ENCODE peak calls at places on chromosomes 5 and 9, in four cellular contexts. S, J, N and Y are unnamed samples.
A peak's percentile ranks its signal among the peaks of the same experiment; 100 is the strongest.

GRCh38 chr5:172007153-172007794 is 836 bp upstream of the FBXW11 start:
- DNase-seq in S (no peak), J (no peak), N (no peak), Y (no peak)

GRCh38 chr9:133088146-133088750 is 26.5 kb downstream of the CEL start:
- DNase-seq in S (no peak), J (no peak), N (no peak), Y (peak; percentile 51)

GRCh38 chr5:179190851-179191505 is 130.8 kb downstream of the ZNF354C start:
- DNase-seq in S (no peak), J (no peak), N (no peak), Y (peak; percentile 63)

GRCh38 chr9:37405350-37405749 is 17.1 kb upstream of the GRHPR start:
- DNase-seq in S (no peak), J (no peak), N (no peak), Y (no peak)

GRCh38 chr5:172837640-172838039 is 3.6 kb downstream of the ERGIC1 start:
- DNase-seq in S (no peak), J (no peak), N (no peak), Y (no peak)

GRCh38 chr9:136587944-136588662 is 42.3 kb upstream of the NOTCH1 start:
- DNase-seq in S (no peak), J (peak; percentile 71), N (no peak), Y (no peak)

GRCh38 chr5:152595327-152595890 is 190.3 kb upstream of the NMUR2 start:
- DNase-seq in S (no peak), J (no peak), N (no peak), Y (no peak)

GRCh38 chr9:131423171-131423581 is 29.3 kb downstream of the PRRC2B start:
- DNase-seq in S (peak; percentile 52), J (no peak), N (no peak), Y (peak; percentile 58)

GRCh38 chr5:26805076-26805475 is 233.3 kb downstream of the CDH9 start:
- DNase-seq in S (no peak), J (no peak), N (no peak), Y (no peak)

GRCh38 chr9:112719292-112719691 is 1.4 kb upstream of the INIP start:
- DNase-seq in S (no peak), J (no peak), N (no peak), Y (no peak)

GRCh38 chr9:87075537-87075936 is 128.2 kb upstream of the GAS1 start:
- DNase-seq in S (no peak), J (no peak), N (no peak), Y (no peak)

GRCh38 chr5:128629162-128629561 is 91.1 kb upstream of the FBN2 start:
- DNase-seq in S (no peak), J (no peak), N (no peak), Y (no peak)

GRCh38 chr9:71819115-71819739 is 50.9 kb upstream of the CEMIP2 start:
- DNase-seq in S (no peak), J (peak; percentile 19), N (peak; percentile 10), Y (peak; percentile 22)

GRCh38 chr5:6108981-6109595 is 269.3 kb downstream of the MED10 start:
- DNase-seq in S (no peak), J (no peak), N (no peak), Y (no peak)

GRCh38 chr9:127396808-127397721 is at the start of gene SLC2A8:
- DNase-seq in S (peak; percentile 99), J (peak; percentile 98), N (peak; percentile 99), Y (peak; percentile 100)

GRCh38 chr5:67192719-67193464 is 3.7 kb downstream of the CD180 start:
- DNase-seq in S (no peak), J (no peak), N (no peak), Y (no peak)

GRCh38 chr9:69331444-69331843 is 6.4 kb downstream of the ENTREP1 start:
- DNase-seq in S (no peak), J (no peak), N (no peak), Y (no peak)

GRCh38 chr5:83265318-83265717 is 188.0 kb downstream of the XRCC4 start:
- DNase-seq in S (no peak), J (no peak), N (no peak), Y (no peak)

GRCh38 chr9:12819436-12820185 is 44.8 kb downstream of the LURAP1L start:
- DNase-seq in S (no peak), J (peak; percentile 4), N (peak; percentile 28), Y (no peak)

GRCh38 chr5:173670130-173670591 is 53.7 kb upstream of the BOD1 start:
- DNase-seq in S (no peak), J (no peak), N (no peak), Y (no peak)

GRCh38 chr5:112317866-112318265 is 101.2 kb downstream of the EPB41L4A start:
- DNase-seq in S (no peak), J (no peak), N (no peak), Y (no peak)

GRCh38 chr9:70747335-70747734 is 332.9 kb upstream of the KLF9 start:
- DNase-seq in S (no peak), J (no peak), N (no peak), Y (no peak)

GRCh38 chr5:99543841-99544240 is 615.0 kb upstream of the CHD1 start:
- DNase-seq in S (no peak), J (no peak), N (no peak), Y (no peak)

GRCh38 chr9:69980041-69980440 is 63.6 kb upstream of the MAMDC2 start:
- DNase-seq in S (no peak), J (no peak), N (no peak), Y (no peak)

GRCh38 chr5:95858023-95858461 is 35.5 kb upstream of the GLRX start:
- DNase-seq in S (peak; percentile 45), J (no peak), N (no peak), Y (peak; percentile 87)

GRCh38 chr9:72753261-72753893 is 199.5 kb downstream of the ALDH1A1 start:
- DNase-seq in S (no peak), J (no peak), N (no peak), Y (no peak)

GRCh38 chr9:103183569-103184191 is 188.5 kb downstream of the CYLC2 start:
- DNase-seq in S (peak; percentile 26), J (no peak), N (no peak), Y (no peak)

GRCh38 chr5:73625905-73626811 is at the start of gene ARHGEF28:
- DNase-seq in S (peak; percentile 54), J (peak; percentile 16), N (no peak), Y (peak; percentile 83)

GRCh38 chr9:27539479-27540441 is 10.1 kb upstream of the MOB3B start:
- DNase-seq in S (peak; percentile 40), J (no peak), N (no peak), Y (peak; percentile 70)

GRCh38 chr5:140423609-140424008 is 22.0 kb downstream of the ANKHD1 start:
- DNase-seq in S (no peak), J (no peak), N (no peak), Y (no peak)

GRCh38 chr5:140424135-140424534 is 22.5 kb downstream of the ANKHD1 start:
- DNase-seq in S (no peak), J (no peak), N (no peak), Y (no peak)

GRCh38 chr5:140420226-140420570 is 18.6 kb downstream of the ANKHD1 start:
- DNase-seq in S (no peak), J (no peak), N (no peak), Y (no peak)

GRCh38 chr5:140418862-140419520 is 17.4 kb downstream of the ANKHD1 start:
- DNase-seq in S (no peak), J (no peak), N (no peak), Y (no peak)

DNA sequence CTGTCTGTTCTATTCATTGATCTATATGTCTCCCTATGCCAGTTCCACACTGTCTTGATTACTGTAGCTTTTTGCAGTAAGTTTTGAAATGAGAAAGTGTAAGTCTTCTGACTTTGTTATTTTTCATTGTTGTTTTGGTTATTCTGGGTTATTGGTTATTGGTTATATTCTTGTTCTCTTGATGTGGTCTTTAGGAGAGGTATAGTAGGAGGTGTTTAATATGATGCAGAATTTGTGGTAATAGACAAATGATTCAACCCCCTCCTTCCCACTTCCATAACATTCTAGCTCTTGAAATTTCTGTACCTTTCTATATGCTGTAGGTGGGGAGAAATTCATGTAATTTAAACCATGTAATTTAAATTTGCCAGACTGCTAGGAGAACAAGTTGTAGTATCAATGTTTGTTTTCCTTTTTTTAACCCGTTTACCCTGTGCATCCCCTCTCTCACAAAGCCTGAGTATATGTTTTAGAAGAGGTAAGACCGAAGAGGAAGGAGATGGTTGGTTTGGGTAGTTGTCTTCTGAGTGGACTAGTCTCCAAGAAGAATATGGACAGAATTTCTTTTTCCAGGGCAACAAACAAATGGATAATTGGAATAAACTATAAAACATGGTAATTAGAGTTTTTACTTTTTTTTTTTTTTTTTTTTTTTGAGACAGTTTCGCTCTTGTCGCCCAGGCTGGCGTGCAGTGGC is 19.2 kb downstream of the ANKHD1 start:
- DNase-seq in S (no peak), J (no peak), N (no peak), Y (no peak)
- H3K9me3 ChIP-seq in S (no peaks in the 10 kb centered on the region), J (no peaks in the 10 kb centered on the region), N (no peaks in the 10 kb centered on the region), Y (no peaks in the 10 kb centered on the region)

DNA sequence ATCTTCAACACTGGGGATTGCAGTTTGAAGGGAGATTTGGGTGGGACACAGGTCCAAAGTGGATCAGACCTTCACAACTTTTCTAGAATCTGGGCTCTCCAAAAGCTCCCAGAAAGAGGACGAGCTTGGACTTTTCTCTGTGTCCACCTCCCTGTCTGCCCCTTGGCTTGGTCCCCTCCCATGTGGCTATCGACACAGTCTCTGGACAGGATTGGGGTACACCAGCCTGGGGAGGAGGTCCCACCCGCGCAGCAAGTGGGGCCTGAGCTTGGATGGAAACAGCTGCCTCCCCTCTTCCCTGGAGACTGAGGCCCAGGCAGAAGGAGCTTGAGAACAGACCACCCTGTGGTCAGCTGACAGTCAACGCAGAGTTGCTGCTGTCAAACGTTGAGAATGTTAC is 84.6 kb upstream of the FCN1 start:
- DNase-seq in S (no peak), J (no peak), N (no peak), Y (no peak)
- H3K9me3 ChIP-seq in S (no peaks in the 10 kb centered on the region), J (no peaks in the 10 kb centered on the region), N (peaks cover 6% of the 10 kb centered on the region), Y (no peaks in the 10 kb centered on the region)

DNA sequence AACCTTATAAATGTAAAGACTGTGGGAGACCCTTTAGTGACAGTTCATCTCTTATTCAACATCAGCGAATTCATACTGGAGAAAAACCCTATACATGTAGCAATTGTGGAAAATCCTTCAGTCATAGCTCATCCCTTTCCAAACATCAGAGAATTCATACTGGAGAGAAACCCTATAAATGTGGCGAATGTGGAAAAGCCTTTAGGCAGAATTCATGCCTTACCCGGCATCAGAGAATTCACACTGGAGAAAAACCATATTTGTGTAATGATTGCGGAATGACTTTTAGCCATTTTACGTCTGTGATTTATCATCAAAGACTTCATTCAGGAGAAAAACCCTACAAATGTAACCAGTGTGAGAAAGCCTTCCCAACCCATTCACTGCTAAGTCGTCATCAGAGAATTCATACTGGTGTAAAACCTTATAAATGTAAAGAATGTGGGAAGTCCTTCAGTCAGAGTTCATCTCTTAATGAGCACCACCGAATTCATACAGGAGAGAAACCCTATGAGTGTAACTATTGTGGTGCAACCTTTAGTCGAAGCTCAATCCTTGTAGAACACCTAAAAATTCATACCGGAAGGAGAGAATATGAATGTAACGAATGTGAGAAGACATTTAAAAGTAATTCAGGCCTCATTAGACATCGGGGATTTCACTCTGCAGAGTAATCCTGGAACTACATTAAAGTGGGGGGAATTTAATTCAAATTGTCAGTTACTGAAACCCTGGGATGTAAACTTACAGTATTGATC is 17.7 kb downstream of the ZNF483 start:
- DNase-seq in S (no peak), J (no peak), N (no peak), Y (no peak)
- H3K9me3 ChIP-seq in S (no peaks in the 10 kb centered on the region), J (peaks cover 10% of the 10 kb centered on the region), N (peaks cover 21% of the 10 kb centered on the region), Y (peaks cover 100% of the 10 kb centered on the region)

GRCh38 chr5:142500506-142500905 is 175.7 kb upstream of the SPRY4 start:
- DNase-seq in S (no peak), J (no peak), N (no peak), Y (no peak)

GRCh38 chr5:142506046-142506445 is 179.8 kb downstream of the FGF1 start:
- DNase-seq in S (no peak), J (no peak), N (no peak), Y (no peak)

GRCh38 chr5:142499591-142500384 is 175.0 kb upstream of the SPRY4 start:
- DNase-seq in S (no peak), J (no peak), N (no peak), Y (no peak)

GRCh38 chr5:142506756-142507155 is 179.1 kb downstream of the FGF1 start:
- DNase-seq in S (no peak), J (no peak), N (no peak), Y (no peak)

GRCh38 chr5:142501890-142502289 is 177.1 kb upstream of the SPRY4 start:
- DNase-seq in S (no peak), J (no peak), N (no peak), Y (no peak)
- H3K9me3 ChIP-seq in S (no peaks in the 10 kb centered on the region), J (no peaks in the 10 kb centered on the region), N (no peaks in the 10 kb centered on the region), Y (no peaks in the 10 kb centered on the region)